ENCODE peak calls at places on chromosomes 3 and 15, in seven cellular contexts. X is GM12864, W is tibial artery, O is lung, P is MM.1S, N is IMR-90, A is SK-N-SH. Q is an unnamed sample.
A peak's percentile ranks its signal among the peaks of the same experiment; 100 is the strongest.

GRCh38 chr3:151203053-151203420 is at the start of gene GPR171:
- DNase-seq in X (peak; percentile 35), P (peak; percentile 67), O (no peak), N (no peak), W (no peak), A (no peak), Q (no peak)

GRCh38 chr3:138078901-138079344 is 36.5 kb downstream of the DZIP1L start:
- DNase-seq in O (no peak), A (no peak), X (no peak), P (no peak), W (no peak), N (peak; percentile 99), Q (peak; percentile 96)

GRCh38 chr3:125120370-125121122 is 64.7 kb upstream of the HEG1 start:
- DNase-seq in W (no peak), X (no peak), O (no peak), N (no peak), A (no peak), P (no peak), Q (no peak)

GRCh38 chr3:136197159-136197715 is 1.1 kb upstream of the MSL2 start:
- DNase-seq in X (no peak), P (peak; percentile 32), N (no peak), A (no peak), O (no peak), W (no peak), Q (no peak)

GRCh38 chr15:56249080-56249479 is 5.4 kb upstream of the RFX7 start:
- DNase-seq in N (peak; percentile 58), W (no peak), A (peak; percentile 20), X (no peak), O (no peak), P (peak; percentile 57), Q (peak; percentile 57)

GRCh38 chr3:71097557-71097956 is 486.0 kb downstream of the FOXP1 start:
- DNase-seq in N (no peak), W (no peak), P (no peak), O (no peak), X (no peak), A (peak; percentile 69), Q (no peak)

GRCh38 chr15:81161851-81162250 is 27.8 kb downstream of the CFAP161 start:
- DNase-seq in A (no peak), O (no peak), X (no peak), W (no peak), N (no peak), P (no peak), Q (no peak)

GRCh38 chr3:175150812-175151411 is 291.8 kb downstream of the NAALADL2 start:
- DNase-seq in W (no peak), N (peak; percentile 4), A (no peak), X (no peak), O (no peak), P (peak; percentile 94), Q (peak; percentile 16)

GRCh38 chr3:146152841-146153240 is 8.1 kb downstream of the PLOD2 start:
- DNase-seq in X (no peak), N (no peak), O (no peak), W (no peak), A (no peak), P (no peak), Q (no peak)

GRCh38 chr15:74790080-74790916 is 8.4 kb downstream of the CSK start:
- DNase-seq in X (peak; percentile 75), O (no peak), N (peak; percentile 85), W (peak; percentile 56), A (peak; percentile 87), P (peak; percentile 38), Q (peak; percentile 82)

GRCh38 chr15:25682349-25682748 is 180.8 kb downstream of the ATP10A start:
- DNase-seq in N (no peak), P (no peak), O (no peak), W (peak; percentile 71), X (no peak), A (no peak), Q (no peak)

GRCh38 chr15:25683415-25683814 is 179.7 kb downstream of the ATP10A start:
- DNase-seq in X (no peak), N (no peak), P (no peak), A (no peak), O (no peak), W (no peak), Q (no peak)

GRCh38 chr15:25684521-25685215 is 178.5 kb downstream of the ATP10A start:
- DNase-seq in W (peak; percentile 86), N (peak; percentile 80), P (no peak), A (no peak), X (no peak), O (no peak), Q (peak; percentile 71)

GRCh38 chr15:25685216-25685569 is 177.9 kb downstream of the ATP10A start:
- DNase-seq in P (no peak), N (no peak), W (no peak), O (no peak), A (no peak), X (no peak), Q (no peak)

DNA sequence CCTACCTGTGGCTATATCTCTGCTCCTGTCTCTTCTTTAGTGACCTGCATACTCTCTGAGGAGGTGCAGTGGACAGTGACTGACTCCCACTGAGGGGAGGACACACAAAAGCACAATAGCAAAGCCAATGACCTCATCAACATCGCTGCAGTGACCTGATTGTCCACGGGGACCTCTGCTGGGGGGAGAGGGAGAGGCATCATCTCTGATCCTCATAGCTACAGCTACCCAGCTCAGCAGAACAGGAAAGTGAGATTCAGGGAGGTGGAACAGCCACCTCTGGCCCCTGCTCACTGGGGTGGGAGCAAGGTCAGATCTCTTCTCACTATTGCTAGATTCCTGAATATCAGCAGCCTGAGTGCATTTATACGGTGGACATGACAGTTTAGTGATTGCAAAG is 179.2 kb downstream of the ATP10A start:
- DNase-seq in A (no peak), X (no peak), N (no peak), P (no peak), W (no peak), O (no peak), Q (no peak)
- TF ChIP-seq CTCF in A (no peak), X (no peak), N (no peak), P (no peak), W (no peak), O (no peak), Q (no peak)

DNA sequence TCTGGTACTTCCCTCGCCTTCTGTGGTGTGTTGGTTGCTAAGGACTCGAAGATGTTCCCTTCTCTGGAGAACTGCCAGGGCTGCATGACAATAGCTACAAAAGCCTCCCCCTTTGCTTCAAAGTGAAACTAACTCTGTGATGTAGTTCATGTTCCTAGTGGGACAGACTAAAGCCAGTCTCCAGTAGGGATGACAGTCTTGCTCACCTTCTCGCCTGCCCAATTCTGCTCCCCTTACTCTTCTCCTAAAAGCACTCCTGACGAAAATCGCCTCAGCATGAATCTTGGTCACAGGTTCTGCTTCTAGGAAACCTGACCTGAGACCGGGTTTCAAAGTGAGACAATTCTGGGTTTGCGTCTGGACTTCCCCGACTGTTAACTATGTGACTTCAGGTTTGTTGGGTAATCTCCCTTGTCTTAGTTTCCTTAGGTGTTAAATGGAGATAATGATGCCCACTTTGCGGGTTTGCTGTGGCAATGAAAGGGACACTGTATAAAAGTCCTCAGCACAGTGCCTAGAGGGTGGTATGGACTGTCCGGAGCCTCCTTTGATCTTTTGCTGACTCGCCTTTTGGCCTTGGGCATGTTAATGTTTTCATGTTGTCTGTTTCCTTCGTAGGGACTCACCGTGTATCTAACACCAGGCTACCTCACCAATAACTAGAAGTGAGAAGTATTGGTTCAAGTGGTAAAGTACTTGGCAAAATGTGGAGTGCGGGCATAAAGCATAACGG is 24.9 kb upstream of the THRB start:
- DNase-seq in X (no peak), O (no peak), N (no peak), W (no peak), P (no peak), A (no peak), Q (no peak)
- H3K4me3 ChIP-seq in X (no peak overlapping the region), O (no peak overlapping the region), N (no peak overlapping the region), W (no peak overlapping the region), P (no peak overlapping the region), A (no peak overlapping the region), Q (no peak overlapping the region)

DNA sequence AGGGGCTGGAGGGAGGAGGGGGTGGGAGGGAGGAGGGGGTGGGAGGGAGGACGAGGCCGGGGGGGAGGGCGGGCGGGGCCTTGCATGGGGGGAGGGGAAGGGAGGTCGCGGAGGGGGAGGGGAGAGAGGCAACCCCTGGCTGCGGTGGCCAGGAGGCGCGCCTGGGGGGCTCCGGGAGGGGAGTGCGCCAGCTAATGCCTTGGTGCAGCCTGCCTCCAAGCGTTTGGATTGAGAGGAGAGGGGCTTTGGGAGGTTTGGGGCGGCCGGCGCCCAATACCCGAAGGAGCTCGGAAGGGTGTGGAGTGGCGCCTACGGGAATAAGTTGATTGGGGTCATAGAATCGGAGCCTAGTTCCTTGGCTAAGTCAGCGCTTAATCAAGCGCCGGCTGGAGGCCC is 544 bp downstream of the TFG start:
- DNase-seq in W (no peak), P (peak; percentile 44), O (no peak), A (peak; percentile 84), X (no peak), N (peak; percentile 20), Q (no peak)
- TF ChIP-seq CTCF in W (no peak), P (no peak), O (no peak), A (peak; percentile 6), X (no peak), N (peak; percentile 14), Q (no peak)

GRCh38 chr15:52726195-52726594 is 47.0 kb upstream of the ATOSA start:
- DNase-seq in O (no peak), P (no peak), A (no peak), X (no peak), W (no peak), N (no peak), Q (no peak)
- H3K4me3 ChIP-seq in O (no peak overlapping the region), P (no peak overlapping the region), A (no peak overlapping the region), X (no peak overlapping the region), W (no peak overlapping the region), N (no peak overlapping the region), Q (no peak overlapping the region)

GRCh38 chr3:186257866-186258265 is 104.2 kb downstream of the DGKG start:
- DNase-seq in X (no peak), A (no peak), N (peak; percentile 10), P (no peak), O (no peak), W (no peak), Q (no peak)

GRCh38 chr3:186254676-186255665 is 107.1 kb downstream of the DGKG start:
- DNase-seq in A (no peak), O (no peak), P (no peak), N (no peak), W (no peak), X (peak; percentile 73), Q (no peak)

GRCh38 chr3:186251948-186252619 is 110.0 kb downstream of the DGKG start:
- DNase-seq in O (no peak), N (no peak), X (no peak), A (peak; percentile 45), P (no peak), W (no peak), Q (no peak)

GRCh38 chr3:186258968-186259367 is 103.1 kb downstream of the DGKG start:
- DNase-seq in P (no peak), O (no peak), W (no peak), N (no peak), X (no peak), A (peak; percentile 68), Q (no peak)

DNA sequence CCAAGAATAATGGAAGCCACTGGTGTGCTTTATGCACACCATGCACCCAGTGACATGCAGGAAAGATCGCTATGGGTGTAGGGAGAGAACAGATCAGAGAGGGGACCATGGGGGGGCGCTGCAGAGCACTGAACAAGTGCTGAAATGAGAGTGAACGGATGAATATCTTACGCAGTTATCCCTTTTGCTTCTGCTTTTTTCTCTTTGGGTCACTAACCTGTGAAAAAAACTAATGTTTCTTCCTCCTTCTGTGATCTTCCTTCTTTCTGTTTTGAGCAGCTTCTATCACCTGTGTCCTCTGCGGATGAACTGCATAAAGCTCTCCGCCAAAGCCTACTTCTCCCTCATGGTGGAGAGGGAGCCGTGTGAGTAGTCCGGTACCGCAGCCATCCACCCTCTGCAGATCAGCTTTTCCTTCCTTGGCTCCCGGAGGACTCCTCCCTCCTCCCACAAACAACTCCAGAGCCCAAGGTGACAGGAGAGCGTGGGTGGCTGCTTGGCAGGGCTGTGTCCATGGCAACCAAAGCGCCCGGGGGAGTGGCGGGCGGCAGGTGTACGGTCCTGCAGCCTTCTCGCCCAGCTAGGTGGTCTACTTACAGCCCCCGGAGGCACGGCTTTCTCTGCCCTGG is 106.2 kb downstream of the DGKG start:
- DNase-seq in A (no peak), O (peak; percentile 46), N (no peak), X (no peak), P (no peak), W (no peak), Q (no peak)
- TF ChIP-seq CTCF in A (peak; percentile 41), O (no peak), N (peak; percentile 13), X (peak; percentile 77), P (peak; percentile 46), W (no peak), Q (peak; percentile 6)

Q was measured in astrocyte of the cerebellum.